ENCODE peak calls at places on chromosomes 11 and 22, in ten cellular contexts. Y is MM.1S, R is ovary, H is Peyer's patch, M is neural progenitor cell, J is colonic mucosa, O is transverse colon, A is IMR-90, P is uterus, N is PC-9. X is an unnamed sample.
A peak's percentile ranks its signal among the peaks of the same experiment; 100 is the strongest.

GRCh38 chr11:20253796-20254195 is 93.5 kb upstream of the DBX1 start:
- DNase-seq in Y (peak; percentile 83), R (no peak), H (no peak), M (no peak), J (no peak), O (no peak), A (no peak), P (no peak), N (no peak), X (no peak)

GRCh38 chr11:47152953-47153950 is 23.4 kb downstream of the ARFGAP2 start:
- DNase-seq in Y (peak; percentile 49), R (peak; percentile 86), H (peak; percentile 85), M (peak; percentile 84), J (peak; percentile 88), O (peak; percentile 87), A (peak; percentile 80), P (peak; percentile 79), N (peak; percentile 66), X (peak; percentile 87)

GRCh38 chr22:23072911-23073491 is 2.7 kb downstream of the GNAZ start:
- DNase-seq in Y (no peak), R (peak; percentile 13), H (peak; percentile 26), M (no peak), J (no peak), O (no peak), A (no peak), P (peak; percentile 6), N (no peak), X (no peak)

GRCh38 chr22:38706101-38706884 is 549 bp downstream of the GTPBP1 start:
- DNase-seq in Y (peak; percentile 52), R (peak; percentile 59), H (peak; percentile 70), M (peak; percentile 64), J (peak; percentile 63), O (peak; percentile 61), A (peak; percentile 27), P (peak; percentile 41), N (no peak), X (peak; percentile 69)

GRCh38 chr11:117230286-117230961 is 1.4 kb downstream of the PCSK7 start:
- DNase-seq in Y (no peak), R (no peak), H (no peak), M (no peak), J (no peak), O (no peak), A (peak; percentile 51), P (no peak), N (no peak), X (peak; percentile 47)

GRCh38 chr11:65445604-65446445 is 23.2 kb downstream of the NEAT1 start:
- DNase-seq in Y (no peak), R (peak; percentile 40), H (peak; percentile 66), M (no peak), J (no peak), O (no peak), A (peak; percentile 37), P (peak; percentile 31), N (peak; percentile 34), X (peak; percentile 71)

GRCh38 chr22:25656724-25657123 is 85.3 kb upstream of the MYO18B start:
- DNase-seq in Y (peak; percentile 6), R (no peak), H (no peak), M (no peak), J (no peak), O (no peak), A (no peak), P (no peak), N (no peak), X (no peak)

GRCh38 chr11:15313862-15314261 is 199.1 kb downstream of the INSC start:
- DNase-seq in Y (no peak), R (no peak), H (no peak), M (no peak), J (no peak), O (no peak), A (no peak), P (no peak), N (no peak), X (no peak)

GRCh38 chr11:15843309-15843857 is 513.0 kb downstream of the SOX6 start:
- DNase-seq in Y (no peak), R (no peak), H (no peak), M (peak; percentile 62), J (no peak), O (no peak), A (peak; percentile 11), P (no peak), N (no peak), X (no peak)

DNA sequence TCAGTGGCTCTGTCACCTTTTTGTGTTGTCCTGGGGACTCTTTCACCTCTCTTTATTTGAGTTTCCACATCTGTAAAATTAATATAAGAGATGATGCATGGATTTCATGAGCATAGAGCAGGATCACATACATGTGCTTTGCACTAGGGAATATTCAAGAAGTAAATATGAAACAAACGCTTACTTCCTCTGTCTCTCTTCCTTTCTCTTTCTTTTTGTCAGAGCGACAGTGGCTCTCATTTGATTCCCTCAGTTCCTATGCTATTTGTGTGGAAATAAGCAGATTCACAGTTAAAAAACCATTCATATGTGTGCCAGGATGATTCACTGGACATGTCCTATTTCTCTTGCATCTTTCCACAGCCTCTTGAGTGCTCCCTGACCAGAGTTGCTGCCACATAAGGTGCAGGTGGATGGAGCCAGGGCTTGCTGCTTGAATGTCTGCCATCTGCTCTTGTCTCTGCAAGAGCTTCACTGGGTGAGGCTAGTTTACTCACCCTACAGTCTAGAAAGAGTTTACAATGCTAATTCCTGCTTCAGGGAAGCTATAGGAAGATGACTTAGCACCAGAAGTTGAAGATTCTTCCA is 532.9 kb downstream of the ETS1 start:
- DNase-seq in Y (peak; percentile 16), R (no peak), H (no peak), M (no peak), J (no peak), O (no peak), A (peak; percentile 47), P (no peak), N (no peak), X (no peak)
- H3K4me3 ChIP-seq in Y (peak overlapping the region; percentile 51), R (no peak overlapping the region), H (no peak overlapping the region), M (no peak overlapping the region), J (no peak overlapping the region), O (no peak overlapping the region), A (no peak overlapping the region), P (no peak overlapping the region), N (no peak overlapping the region), X (no peak overlapping the region)

GRCh38 chr11:62498492-62499286 is 47.9 kb downstream of the AHNAK start:
- DNase-seq in Y (no peak), R (no peak), H (no peak), M (no peak), J (no peak), O (no peak), A (no peak), P (no peak), N (no peak), X (no peak)

GRCh38 chr11:62500066-62501035 is 46.3 kb downstream of the AHNAK start:
- DNase-seq in Y (no peak), R (no peak), H (no peak), M (no peak), J (peak; percentile 90), O (peak; percentile 59), A (no peak), P (no peak), N (peak; percentile 56), X (no peak)

GRCh38 chr11:62494246-62494645 is 52.4 kb downstream of the AHNAK start:
- DNase-seq in Y (no peak), R (no peak), H (no peak), M (no peak), J (no peak), O (no peak), A (no peak), P (no peak), N (no peak), X (no peak)

GRCh38 chr11:62496676-62497075 is 49.9 kb downstream of the AHNAK start:
- DNase-seq in Y (no peak), R (no peak), H (no peak), M (no peak), J (no peak), O (no peak), A (no peak), P (no peak), N (no peak), X (no peak)

DNA sequence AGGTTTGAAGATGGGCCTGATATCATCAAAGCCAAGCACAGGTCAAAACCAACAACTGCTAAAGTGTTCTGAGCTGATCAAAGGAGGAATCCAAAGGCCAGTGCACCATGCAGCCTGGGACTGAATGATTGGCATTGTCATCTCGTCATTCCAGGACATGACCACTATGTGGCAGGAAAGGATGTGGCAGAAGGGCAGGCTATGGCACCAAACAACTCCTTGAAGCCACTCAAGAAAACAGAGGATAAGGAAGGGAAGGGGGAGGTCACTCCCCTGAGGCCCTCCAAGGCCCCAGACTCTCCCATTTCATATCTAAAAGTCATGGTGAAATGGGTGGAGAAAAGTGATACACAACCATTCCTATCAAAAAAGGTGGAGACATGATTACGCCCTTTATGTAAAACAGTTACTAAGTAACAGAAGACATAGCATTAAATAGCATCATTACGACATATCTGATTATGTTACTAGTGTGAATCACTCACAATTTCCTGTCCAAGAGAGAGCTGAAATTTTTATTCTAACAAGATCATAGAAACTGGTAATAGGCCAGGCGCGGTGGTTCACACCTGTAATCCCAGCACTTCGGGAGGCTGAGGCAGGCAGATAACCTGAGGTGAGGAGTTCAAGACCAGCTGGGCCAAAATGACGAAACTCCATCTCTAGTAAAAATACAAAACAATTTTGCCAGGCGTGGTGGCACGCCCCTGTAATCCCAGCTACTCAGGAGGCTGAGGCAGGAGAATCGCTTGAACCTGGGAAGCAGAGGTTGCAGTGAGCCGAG is 49.3 kb downstream of the AHNAK start:
- DNase-seq in Y (no peak), R (no peak), H (peak; percentile 66), M (peak; percentile 74), J (peak; percentile 65), O (peak; percentile 62), A (peak; percentile 81), P (no peak), N (peak; percentile 98), X (no peak)
- TF ChIP-seq CTCF in Y (peak; percentile 38), R (no peak), H (peak; percentile 33), M (peak; percentile 59), J (peak; percentile 34), O (peak; percentile 37), A (peak; percentile 24), P (peak; percentile 36), N (peak; percentile 74), X (peak; percentile 68)

GRCh38 chr11:1756024-1756561 is 5.7 kb upstream of the IFITM10 start:
- DNase-seq in Y (no peak), R (no peak), H (no peak), M (no peak), J (no peak), O (no peak), A (no peak), P (no peak), N (no peak), X (no peak)
- H3K4me1 ChIP-seq in Y (no peaks in the 10 kb centered on the region), R (peaks cover 4% of the 10 kb centered on the region), H (peaks cover 67% of the 10 kb centered on the region), M (no peaks in the 10 kb centered on the region), J (peaks cover 3% of the 10 kb centered on the region), O (peaks cover 14% of the 10 kb centered on the region), A (peaks cover 12% of the 10 kb centered on the region), P (no peaks in the 10 kb centered on the region), N (peaks cover 14% of the 10 kb centered on the region), X (peaks cover 6% of the 10 kb centered on the region)

DNA sequence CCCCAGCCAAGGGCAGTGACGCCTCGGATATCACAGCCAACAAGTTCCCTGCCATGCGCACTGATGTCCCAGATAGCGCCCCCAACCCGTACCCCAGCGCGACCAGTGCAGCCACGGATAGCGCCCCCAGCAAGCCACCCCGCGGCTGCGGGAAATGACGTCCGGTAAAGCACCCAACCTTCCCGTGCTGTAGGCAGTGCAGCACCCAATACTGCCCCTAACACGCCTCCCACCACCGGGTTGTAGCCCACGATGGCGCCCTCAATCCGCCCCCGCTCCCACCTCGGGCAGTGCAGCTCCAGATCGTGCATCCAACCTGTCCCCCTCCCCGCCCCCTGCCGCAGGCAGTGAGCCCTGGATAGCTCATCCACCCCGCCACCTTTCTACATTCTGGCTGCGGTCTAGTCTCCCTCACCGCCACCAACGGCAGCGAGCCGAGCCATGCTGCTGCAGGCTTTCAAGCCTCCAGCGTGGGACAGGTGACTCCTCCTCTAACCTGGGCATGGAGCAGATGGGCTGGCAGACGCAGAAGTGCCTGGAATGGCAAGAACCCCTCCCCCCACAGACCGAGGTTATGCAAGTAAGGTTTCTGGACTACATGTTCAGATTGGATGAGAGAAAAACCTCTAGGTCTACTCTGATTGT is 540 bp downstream of the RFPL2 start:
- DNase-seq in Y (no peak), R (no peak), H (no peak), M (peak; percentile 63), J (no peak), O (no peak), A (no peak), P (no peak), N (no peak), X (no peak)
- H3K4me3 ChIP-seq in Y (no peak overlapping the region), R (no peak overlapping the region), H (peak overlapping the region; percentile 20), M (peak overlapping the region; percentile 54), J (no peak overlapping the region), O (peak overlapping the region; percentile 22), A (no peak overlapping the region), P (no peak overlapping the region), N (no peak overlapping the region), X (peak overlapping the region; percentile 38)